ENCODE peak calls at places on chromosomes 11 and 22, in five cellular contexts. Y is T-helper 2 cell treated with Interferon-gamma antibody and Interleukin-4, amounts not matched to agents 5 μg/mL and 100 μg/mL, for 36 hours; T is Caki2; V is SW480; S is fibroblast of mammary gland. C is an unnamed sample.

GRCh38 chr22:44068422-44069191 is 44.5 kb downstream of the PARVB start:
- DNase-seq in Y (peak; percentile 4), T (no peak), V (no peak), S (no peak), C (no peak)

GRCh38 chr11:131762346-131763110 is 392.1 kb downstream of the NTM start:
- DNase-seq in Y (no peak), T (no peak), V (no peak), S (no peak), C (no peak)

GRCh38 chr11:97332271-97332670 is 942.5 kb downstream of the JRKL start:
- DNase-seq in Y (no peak), T (no peak), V (no peak), S (no peak), C (no peak)

GRCh38 chr11:46247664-46248063 is 29.8 kb upstream of the CREB3L1 start:
- DNase-seq in Y (no peak), T (peak; percentile 19), V (peak; percentile 85), S (peak; percentile 68), C (peak; percentile 47)

GRCh38 chr22:19110064-19110458 is 12.2 kb downstream of the DGCR2 start:
- DNase-seq in Y (no peak), T (no peak), V (no peak), S (no peak), C (no peak)

GRCh38 chr11:10382518-10382917 is 72.5 kb upstream of the AMPD3 start:
- DNase-seq in Y (no peak), T (peak; percentile 52), V (no peak), S (peak; percentile 56), C (no peak)

GRCh38 chr11:117794144-117794543 is 2.9 kb downstream of the DSCAML1 start:
- DNase-seq in Y (no peak), T (no peak), V (no peak), S (no peak), C (no peak)

GRCh38 chr11:122100222-122101080 is 15.6 kb downstream of the BLID start:
- DNase-seq in Y (no peak), T (no peak), V (no peak), S (peak; percentile 68), C (no peak)

GRCh38 chr11:117478926-117479325 is 151.3 kb downstream of the CEP164 start:
- DNase-seq in Y (no peak), T (no peak), V (no peak), S (no peak), C (no peak)

GRCh38 chr11:75103380-75104026 is 6.8 kb upstream of the OR2AT4 start:
- DNase-seq in Y (peak; percentile 19), T (no peak), V (peak; percentile 12), S (peak; percentile 82), C (peak; percentile 52)

GRCh38 chr22:49724030-49724892 is 103.4 kb downstream of the BRD1 start:
- DNase-seq in Y (no peak), T (no peak), V (no peak), S (no peak), C (no peak)

GRCh38 chr22:47309946-47310345 is 547.5 kb downstream of the TBC1D22A start:
- DNase-seq in Y (no peak), T (no peak), V (no peak), S (no peak), C (no peak)

GRCh38 chr11:69431136-69431535 is 50.3 kb upstream of the LINC01488 start:
- DNase-seq in Y (no peak), T (no peak), V (no peak), S (no peak), C (no peak)

GRCh38 chr11:47212938-47213337 is 1.8 kb upstream of the DDB2 start:
- DNase-seq in Y (no peak), T (no peak), V (no peak), S (no peak), C (no peak)

GRCh38 chr11:114964676-114965214 is 286.4 kb downstream of the NXPE2 start:
- DNase-seq in Y (no peak), T (no peak), V (no peak), S (no peak), C (no peak)

GRCh38 chr11:106917973-106918372 is 100.3 kb downstream of the GUCY1A2 start:
- DNase-seq in Y (no peak), T (no peak), V (peak; percentile 9), S (peak; percentile 20), C (no peak)

GRCh38 chr11:62709262-62710000 is 2.0 kb downstream of the GNG3 start:
- DNase-seq in Y (peak; percentile 95), T (peak; percentile 78), V (peak; percentile 98), S (peak; percentile 98), C (peak; percentile 96)

GRCh38 chr22:25111579-25112517 is 87.8 kb upstream of the CRYBB3 start:
- DNase-seq in Y (no peak), T (no peak), V (no peak), S (no peak), C (no peak)

GRCh38 chr11:66318576-66318970 is 1.7 kb upstream of the CD248 start:
- DNase-seq in Y (no peak), T (no peak), V (no peak), S (peak; percentile 87), C (no peak)

GRCh38 chr11:116797816-116798215 is 6.1 kb upstream of the APOA5 start:
- DNase-seq in Y (no peak), T (no peak), V (no peak), S (no peak), C (no peak)

GRCh38 chr11:16942342-16942741 is 71.9 kb downstream of the PLEKHA7 start:
- DNase-seq in Y (no peak), T (no peak), V (no peak), S (no peak), C (no peak)

GRCh38 chr11:12110714-12111481 is 508 bp downstream of the MICAL2 start:
- DNase-seq in Y (peak; percentile 31), T (peak; percentile 26), V (no peak), S (no peak), C (no peak)

GRCh38 chr11:119374632-119375394 is 6.7 kb downstream of the USP2 start:
- DNase-seq in Y (no peak), T (no peak), V (no peak), S (no peak), C (no peak)

GRCh38 chr11:119166368-119167076 is 2.0 kb upstream of the NLRX1 start:
- DNase-seq in Y (no peak), T (peak; percentile 86), V (peak; percentile 84), S (peak; percentile 63), C (peak; percentile 60)

GRCh38 chr22:48729499-48730171 is 1098.0 kb downstream of the BRD1 start:
- DNase-seq in Y (no peak), T (no peak), V (no peak), S (no peak), C (no peak)

GRCh38 chr22:36536717-36537116 is 7.8 kb upstream of the EIF3D start:
- DNase-seq in Y (no peak), T (no peak), V (no peak), S (no peak), C (no peak)

GRCh38 chr11:132111341-132111740 is 740.9 kb downstream of the NTM start:
- DNase-seq in Y (no peak), T (no peak), V (no peak), S (peak; percentile 15), C (no peak)

GRCh38 chr22:29992341-29993275 is 87.7 kb upstream of the HORMAD2 start:
- DNase-seq in Y (no peak), T (no peak), V (no peak), S (no peak), C (peak; percentile 9)

GRCh38 chr22:28500005-28500404 is 179.6 kb downstream of the TTC28 start:
- DNase-seq in Y (no peak), T (no peak), V (no peak), S (no peak), C (no peak)

GRCh38 chr11:46105134-46105628 is 16.1 kb downstream of the PHF21A start:
- DNase-seq in Y (no peak), T (no peak), V (no peak), S (no peak), C (no peak)

GRCh38 chr11:250740-251299 is 14.0 kb downstream of the PSMD13 start:
- DNase-seq in Y (peak; percentile 62), T (no peak), V (no peak), S (peak; percentile 59), C (peak; percentile 60)

GRCh38 chr11:11538277-11538960 is 83.4 kb downstream of the GALNT18 start:
- DNase-seq in Y (no peak), T (no peak), V (no peak), S (no peak), C (no peak)

GRCh38 chr11:69009441-69010211 is 3.4 kb downstream of the MRGPRF start:
- DNase-seq in Y (no peak), T (no peak), V (no peak), S (no peak), C (no peak)

GRCh38 chr11:127073621-127074020 is 73.1 kb upstream of the KIRREL3 start:
- DNase-seq in Y (no peak), T (no peak), V (no peak), S (no peak), C (no peak)

GRCh38 chr11:31882951-31883392 is 71.8 kb upstream of the PAX6 start:
- DNase-seq in Y (no peak), T (no peak), V (no peak), S (no peak), C (peak; percentile 24)